ENCODE peak calls at places on chromosomes 7 and 10, in nine cellular contexts. J, N, S, P, D, V, K, Z and X are unnamed samples.

GRCh38 chr10:110459600-110459999 is 38.1 kb upstream of the DUSP5 start:
- DNase-seq in V (no peak), Z (no peak), S (no peak), P (no peak), J (no peak), K (no peak), D (no peak), N (no peak), X (no peak)

GRCh38 chr7:134353411-134353810 is 36.7 kb upstream of the SLC35B4 start:
- DNase-seq in Z (no peak), N (no peak), S (no peak), D (no peak), P (no peak), J (no peak), V (no peak), K (no peak), X (no peak)

GRCh38 chr10:109205929-109206585 is 717.3 kb downstream of the XPNPEP1 start:
- DNase-seq in S (peak), D (no peak), P (peak), J (no peak), K (peak), V (peak), Z (peak), N (no peak), X (no peak)

GRCh38 chr7:76310102-76310957 is 7.9 kb downstream of the HSPB1 start:
- DNase-seq in J (no peak), Z (no peak), V (no peak), S (no peak), P (no peak), N (no peak), D (peak), K (no peak), X (no peak)

GRCh38 chr7:69932034-69932628 is 333.9 kb downstream of the AUTS2 start:
- DNase-seq in K (peak), S (peak), V (no peak), D (no peak), J (peak), Z (peak), N (peak), P (peak), X (no peak)

GRCh38 chr7:132882714-132883428 is 199.0 kb downstream of the CHCHD3 start:
- DNase-seq in P (no peak), Z (no peak), D (no peak), K (no peak), J (no peak), V (no peak), S (no peak), N (no peak), X (no peak)

GRCh38 chr7:117386125-117386709 is 41.1 kb downstream of the ASZ1 start:
- DNase-seq in Z (no peak), D (no peak), K (peak), J (no peak), P (peak), S (no peak), N (no peak), V (no peak), X (no peak)

GRCh38 chr10:108166401-108166800 is 1001.9 kb upstream of the SORCS1 start:
- DNase-seq in J (no peak), N (no peak), K (no peak), S (no peak), V (no peak), Z (no peak), D (no peak), P (no peak), X (no peak)

GRCh38 chr10:133439517-133440461 is 14.0 kb upstream of the SCART1 start:
- DNase-seq in S (no peak), K (no peak), P (no peak), Z (no peak), J (no peak), D (no peak), V (no peak), N (no peak), X (no peak)

GRCh38 chr10:84837877-84838276 is 509.5 kb downstream of the CCSER2 start:
- DNase-seq in K (no peak), N (no peak), D (no peak), V (no peak), P (no peak), Z (no peak), S (no peak), J (no peak), X (no peak)

GRCh38 chr7:71308105-71308504 is 176.2 kb downstream of the GALNT17 start:
- DNase-seq in N (no peak), P (peak), J (no peak), K (no peak), D (no peak), Z (peak), V (no peak), S (no peak), X (no peak)

GRCh38 chr10:34031410-34031809 is 696.9 kb upstream of the NRP1 start:
- DNase-seq in D (no peak), J (no peak), V (no peak), K (peak), P (peak), S (no peak), Z (peak), N (no peak), X (no peak)

GRCh38 chr10:77686096-77686495 is 48.5 kb upstream of the KCNMA1 start:
- DNase-seq in P (no peak), V (no peak), K (no peak), Z (no peak), J (no peak), D (no peak), S (no peak), N (no peak), X (no peak)

GRCh38 chr10:132455986-132456847 is 59.2 kb downstream of the PWWP2B start:
- DNase-seq in D (no peak), J (no peak), P (no peak), S (no peak), K (no peak), Z (no peak), N (no peak), V (no peak), X (peak)

GRCh38 chr10:5498791-5499492 is 428 bp downstream of the CALML5 start:
- DNase-seq in V (no peak), J (no peak), S (no peak), D (no peak), N (no peak), Z (no peak), K (no peak), P (no peak), X (no peak)

GRCh38 chr7:151899513-151900360 is 22.8 kb upstream of the PRKAG2 start:
- DNase-seq in Z (no peak), P (no peak), J (no peak), V (no peak), D (no peak), N (no peak), S (no peak), K (no peak), X (no peak)

GRCh38 chr10:61588770-61589211 is 73.9 kb upstream of the CABCOCO1 start:
- DNase-seq in Z (no peak), J (no peak), D (no peak), N (no peak), P (peak), V (no peak), S (no peak), K (peak), X (no peak)

GRCh38 chr7:14197280-14197679 is 207.8 kb upstream of the ETV1 start:
- DNase-seq in S (no peak), P (peak), N (peak), K (peak), Z (peak), V (no peak), D (no peak), J (no peak), X (no peak)

GRCh38 chr10:116430288-116430687 is 2.6 kb downstream of the PNLIPRP3 start:
- DNase-seq in Z (no peak), S (no peak), N (no peak), K (no peak), J (peak), D (no peak), V (no peak), P (no peak), X (no peak)

GRCh38 chr7:136391371-136391770 is 414.2 kb upstream of the MTPN start:
- DNase-seq in P (no peak), K (no peak), J (no peak), D (no peak), Z (no peak), N (no peak), S (no peak), V (no peak), X (no peak)

GRCh38 chr7:40698214-40698920 is 563.6 kb downstream of the SUGCT start:
- DNase-seq in P (peak), V (no peak), N (no peak), K (no peak), S (no peak), Z (no peak), D (no peak), J (no peak), X (no peak)

GRCh38 chr7:47557317-47557985 is 24.5 kb downstream of the TNS3 start:
- DNase-seq in P (peak), S (no peak), Z (no peak), K (peak), D (no peak), V (no peak), N (no peak), J (peak), X (no peak)

GRCh38 chr7:34337163-34337562 is 320.9 kb upstream of the NPSR1 start:
- DNase-seq in V (no peak), S (no peak), D (no peak), J (no peak), N (no peak), K (no peak), P (no peak), Z (no peak), X (no peak)

GRCh38 chr10:63120554-63120953 is 12.6 kb upstream of the NRBF2 start:
- DNase-seq in Z (no peak), J (no peak), D (no peak), P (peak), V (no peak), N (no peak), K (peak), S (peak), X (no peak)

GRCh38 chr10:110868981-110869380 is 2.7 kb upstream of the PDCD4 start:
- DNase-seq in P (no peak), Z (no peak), N (no peak), V (no peak), S (no peak), K (no peak), J (no peak), D (no peak), X (no peak)

GRCh38 chr7:93717217-93717900 is 142.8 kb upstream of the CALCR start:
- DNase-seq in D (no peak), J (peak), P (peak), N (no peak), V (no peak), K (peak), Z (peak), S (no peak), X (no peak)

GRCh38 chr7:151660141-151660540 is 140.4 kb upstream of the RHEB start:
- DNase-seq in D (no peak), N (no peak), V (no peak), K (peak), Z (no peak), S (no peak), P (peak), J (no peak), X (no peak)

GRCh38 chr7:30183712-30184372 is 49.1 kb downstream of the MTURN start:
- DNase-seq in Z (no peak), K (no peak), P (no peak), S (no peak), J (no peak), D (no peak), V (no peak), N (no peak), X (no peak)

GRCh38 chr7:108101759-108102158 is 28.4 kb downstream of the LAMB4 start:
- DNase-seq in P (no peak), S (no peak), Z (no peak), D (no peak), J (no peak), K (no peak), N (no peak), V (no peak), X (no peak)

GRCh38 chr10:127801302-127801701 is 64.3 kb downstream of the FOXI2 start:
- DNase-seq in V (no peak), Z (no peak), J (no peak), S (no peak), K (no peak), D (no peak), N (no peak), P (no peak), X (no peak)

GRCh38 chr10:125146791-125147604 is 13.4 kb downstream of the CTBP2 start:
- DNase-seq in S (no peak), P (peak), V (no peak), N (no peak), D (peak), Z (no peak), K (peak), J (peak), X (no peak)

GRCh38 chr10:93034426-93034825 is 26.2 kb upstream of the CYP26C1 start:
- DNase-seq in D (no peak), V (no peak), Z (no peak), P (peak), S (no peak), J (no peak), N (no peak), K (no peak), X (no peak)

GRCh38 chr10:93039110-93039509 is 21.5 kb upstream of the CYP26C1 start:
- DNase-seq in Z (no peak), V (no peak), D (no peak), N (no peak), S (no peak), K (peak), J (no peak), P (no peak), X (no peak)

DNA sequence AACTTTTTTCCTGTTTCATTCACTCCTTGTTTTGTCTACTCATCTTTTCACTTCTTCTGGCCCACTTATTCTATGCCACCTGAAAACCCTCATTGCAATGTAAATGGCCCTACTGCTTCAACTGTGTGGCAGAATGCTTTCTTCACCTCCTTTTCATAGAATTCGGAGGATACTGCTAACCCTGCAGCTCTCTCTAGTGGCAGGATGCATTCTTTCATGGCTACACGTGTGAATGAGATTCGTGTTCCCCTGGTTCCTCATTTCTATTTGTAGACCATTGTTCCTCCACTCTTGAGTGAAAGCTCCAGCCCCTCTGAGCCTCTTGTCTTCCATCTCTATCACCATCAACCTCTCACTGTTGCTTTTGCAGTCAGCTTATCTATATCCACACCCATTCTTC is 20.9 kb upstream of the CYP26C1 start:
- DNase-seq in K (peak), S (no peak), D (no peak), J (peak), Z (peak), N (peak), V (no peak), P (peak), X (no peak)
- TF ChIP-seq CTCF in K (peak), S (peak), D (no peak), J (no peak), Z (peak), N (peak), V (peak), P (peak), X (no peak)

GRCh38 chr7:130353196-130353595 is 8.6 kb downstream of the CPA5 start:
- DNase-seq in D (no peak), K (no peak), N (no peak), S (no peak), P (no peak), J (no peak), Z (no peak), V (peak), X (no peak)
- TF ChIP-seq CTCF in D (no peak), K (no peak), N (no peak), S (no peak), P (no peak), J (no peak), Z (no peak), V (no peak), X (no peak)

DNA sequence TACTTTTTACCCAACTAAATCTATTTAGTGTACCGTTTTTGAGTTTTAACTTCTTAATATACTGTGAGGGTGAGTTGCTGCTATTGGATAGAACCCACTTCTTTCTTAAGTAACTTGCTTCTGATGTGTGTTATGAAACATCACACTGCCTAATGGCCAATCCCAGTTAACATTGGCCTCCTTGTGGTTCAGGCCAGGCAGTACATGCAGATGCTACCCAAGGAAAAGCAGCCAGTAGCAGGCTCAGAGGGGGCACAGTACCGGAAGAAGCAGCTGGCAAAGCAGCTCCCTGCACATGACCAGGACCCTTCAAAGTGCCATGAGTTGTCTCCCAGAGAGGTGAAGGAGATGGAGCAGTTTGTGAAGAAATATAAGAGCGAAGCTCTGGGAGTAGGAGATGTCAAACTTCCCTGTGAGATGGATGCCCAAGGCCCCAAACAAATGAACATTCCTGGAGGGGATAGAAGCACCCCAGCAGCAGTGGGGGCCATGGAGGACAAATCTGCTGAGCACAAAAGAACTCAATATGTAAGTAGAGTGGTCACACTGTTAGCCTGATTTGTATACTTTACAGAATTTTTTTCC is 39.7 kb downstream of the TES start:
- DNase-seq in V (peak), N (peak), K (peak), S (no peak), Z (no peak), P (peak), J (peak), D (peak), X (no peak)
- TF ChIP-seq CTCF in V (peak), N (peak), K (peak), S (peak), Z (peak), P (peak), J (peak), D (peak), X (peak)

DNA sequence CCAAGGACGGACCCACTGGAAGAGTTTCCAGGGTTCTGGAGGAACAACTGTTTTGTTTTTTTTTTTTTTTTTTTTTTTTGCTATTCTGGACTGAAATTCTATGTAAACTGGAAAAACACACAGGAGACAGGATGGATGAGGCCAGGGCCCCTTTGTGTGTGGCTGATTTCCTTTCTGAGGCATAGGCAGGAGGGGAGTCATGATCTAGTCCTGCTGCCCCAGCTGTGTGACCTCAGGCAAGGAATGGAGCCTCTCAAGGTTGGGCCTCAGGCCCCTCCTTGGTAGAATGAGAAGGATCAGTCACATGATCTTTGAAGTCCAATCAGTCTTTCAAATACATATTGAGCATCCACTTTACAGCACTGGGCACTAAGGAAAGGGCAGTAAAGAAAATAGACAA is 87.6 kb downstream of the SH3PXD2A start:
- DNase-seq in V (no peak), Z (no peak), S (no peak), J (no peak), N (no peak), D (no peak), K (no peak), P (no peak), X (no peak)
- TF ChIP-seq CTCF in V (no peak), Z (no peak), S (no peak), J (no peak), N (no peak), D (no peak), K (no peak), P (no peak), X (no peak)

GRCh38 chr7:73701357-73701995 is 18.0 kb downstream of the STX1A start:
- DNase-seq in D (peak), Z (no peak), S (no peak), V (peak), N (peak), K (peak), P (peak), J (no peak), X (peak)
- TF ChIP-seq CTCF in D (peak), Z (peak), S (peak), V (peak), N (peak), K (peak), P (peak), J (peak), X (peak)

DNA sequence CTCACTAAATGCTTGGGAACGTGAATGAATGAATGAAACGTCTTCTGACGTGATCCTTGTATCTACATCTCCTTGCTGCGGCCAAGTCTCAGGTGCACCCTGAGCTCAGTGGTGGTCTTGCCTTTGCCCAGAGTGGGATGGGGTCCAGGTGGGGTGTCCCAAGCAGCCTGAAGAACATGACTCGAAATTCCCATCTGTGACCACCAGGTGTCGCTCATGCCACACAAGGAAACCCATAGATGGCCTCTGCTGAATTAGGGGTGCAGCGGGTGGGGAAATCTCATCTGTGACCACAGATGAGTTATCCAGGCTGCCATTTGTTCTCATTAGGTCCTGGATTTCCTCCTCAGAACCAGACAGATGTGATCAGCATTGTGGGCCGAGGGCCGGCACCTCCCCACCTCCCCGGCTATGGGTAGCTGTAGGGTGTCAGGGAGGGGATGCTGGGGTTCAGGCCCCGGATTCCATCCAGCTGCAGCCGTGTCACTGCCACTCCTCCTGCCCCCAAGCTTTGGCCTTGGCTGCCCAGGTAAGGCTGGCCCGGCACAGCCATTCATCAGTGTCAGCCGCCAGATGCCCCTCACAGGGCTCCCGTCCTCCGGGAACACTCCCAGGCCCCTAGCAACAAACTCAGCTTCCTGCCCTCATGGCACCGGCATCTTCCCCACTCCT is 21.0 kb upstream of the GNA12 start:
- DNase-seq in S (peak), V (peak), P (peak), N (peak), K (peak), Z (peak), D (peak), J (peak), X (peak)
- TF ChIP-seq CTCF in S (peak), V (peak), P (peak), N (peak), K (peak), Z (peak), D (peak), J (peak), X (peak)

GRCh38 chr7:124155400-124156022 is 122.6 kb upstream of the TMEM229A start:
- DNase-seq in K (peak), Z (peak), N (peak), D (no peak), S (peak), J (peak), V (no peak), P (peak), X (no peak)
- TF ChIP-seq CTCF in K (peak), Z (peak), N (peak), D (peak), S (peak), J (peak), V (peak), P (peak), X (no peak)

DNA sequence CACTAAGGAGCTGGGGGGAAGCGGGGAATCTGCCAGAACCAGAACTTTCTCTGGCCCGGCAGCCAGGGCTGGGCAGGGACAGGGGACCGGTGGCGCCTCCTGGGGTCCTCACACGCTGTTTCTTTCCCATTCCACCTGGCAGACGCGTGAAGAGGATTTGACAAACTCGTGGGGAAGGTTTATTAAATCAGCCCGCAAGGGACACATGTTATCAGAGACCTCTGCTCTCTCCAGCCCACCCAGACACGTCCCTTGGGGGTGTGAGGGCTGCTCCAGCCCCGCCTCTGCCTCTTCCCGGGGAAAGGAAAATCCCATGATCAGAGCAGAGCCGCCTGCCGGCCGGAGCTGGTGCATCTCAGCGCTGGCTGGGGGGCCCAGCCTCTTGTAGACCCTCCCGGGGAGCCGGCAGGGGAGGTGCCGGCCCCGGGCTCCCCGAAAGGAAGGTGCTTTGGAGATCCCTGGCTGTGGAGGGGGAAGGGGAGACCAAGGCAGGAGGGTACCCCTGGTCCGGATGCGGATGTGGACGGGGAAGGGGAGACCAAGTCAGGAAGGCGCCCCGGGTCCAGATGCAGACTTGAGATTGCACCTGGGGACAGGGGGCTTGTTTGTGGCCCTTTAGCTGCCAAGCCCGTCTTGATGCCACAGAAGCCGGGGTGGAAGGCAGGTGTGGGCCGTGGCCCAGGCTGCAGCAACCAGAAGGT is 142.8 kb downstream of the ELFN1 start:
- DNase-seq in P (no peak), D (no peak), K (no peak), V (no peak), N (peak), S (no peak), J (no peak), Z (no peak), X (no peak)
- TF ChIP-seq CTCF in P (no peak), D (no peak), K (peak), V (peak), N (peak), S (peak), J (peak), Z (peak), X (peak)